ENCODE peak calls at places on chromosomes 2 and 18, in four cellular contexts. J, N, V and I are unnamed samples.

GRCh38 chr2:136281281-136282117 is 163.6 kb upstream of the CXCR4 start:
- DNase-seq in J (no peak), N (no peak), V (peak; percentile 24), I (no peak)

GRCh38 chr2:55992465-55992864 is 68.9 kb upstream of the EFEMP1 start:
- DNase-seq in J (no peak), N (peak; percentile 30), V (no peak), I (no peak)

GRCh38 chr2:28956415-28956826 is 24.7 kb upstream of the TOGARAM2 start:
- DNase-seq in J (no peak), N (no peak), V (peak; percentile 23), I (peak; percentile 57)

GRCh38 chr2:29487967-29488550 is 372.8 kb downstream of the CLIP4 start:
- DNase-seq in J (no peak), N (no peak), V (no peak), I (no peak)

GRCh38 chr2:85868837-85869236 is 20.0 kb downstream of the ST3GAL5 start:
- DNase-seq in J (no peak), N (no peak), V (no peak), I (no peak)

GRCh38 chr2:117762454-117762853 is 52.0 kb upstream of the DDX18 start:
- DNase-seq in J (no peak), N (no peak), V (no peak), I (no peak)

GRCh38 chr2:85394256-85394655 is 15.9 kb downstream of the CAPG start:
- DNase-seq in J (no peak), N (no peak), V (no peak), I (no peak)

GRCh38 chr2:241390301-241391206 is 34.5 kb downstream of the FARP2 start:
- DNase-seq in J (no peak), N (no peak), V (no peak), I (no peak)

GRCh38 chr2:55109219-55109891 is 59.1 kb upstream of the RTN4 start:
- DNase-seq in J (no peak), N (peak; percentile 36), V (no peak), I (no peak)

GRCh38 chr2:172921538-172922236 is 154.0 kb upstream of the MAP3K20 start:
- DNase-seq in J (no peak), N (no peak), V (no peak), I (no peak)

GRCh38 chr2:232434091-232434490 is 21.9 kb upstream of the ALPI start:
- DNase-seq in J (no peak), N (no peak), V (no peak), I (peak; percentile 30)

GRCh38 chr2:109098921-109099273 is 30.1 kb upstream of the SH3RF3 start:
- DNase-seq in J (no peak), N (no peak), V (no peak), I (no peak)

GRCh38 chr2:84939426-84940087 is 31.4 kb upstream of the KCMF1 start:
- DNase-seq in J (no peak), N (no peak), V (peak; percentile 54), I (no peak)

GRCh38 chr18:13217466-13217961 is 1.0 kb upstream of the LDLRAD4 start:
- DNase-seq in J (peak; percentile 57), N (no peak), V (peak; percentile 32), I (peak; percentile 70)

GRCh38 chr18:50853863-50854271 is 25.1 kb upstream of the ME2 start:
- DNase-seq in J (no peak), N (peak; percentile 37), V (no peak), I (peak; percentile 58)

GRCh38 chr18:58213445-58213844 is 169.4 kb downstream of the NEDD4L start:
- DNase-seq in J (no peak), N (no peak), V (no peak), I (no peak)

GRCh38 chr2:240732911-240733622 is 41.4 kb downstream of the AQP12A start:
- DNase-seq in J (no peak), N (no peak), V (no peak), I (no peak)

GRCh38 chr18:63890950-63891304 is 3.4 kb downstream of the SERPINB2 start:
- DNase-seq in J (no peak), N (peak; percentile 6), V (no peak), I (no peak)

GRCh38 chr2:26095758-26096157 is 61.9 kb downstream of the RAB10 start:
- DNase-seq in J (no peak), N (no peak), V (no peak), I (no peak)

GRCh38 chr2:85707304-85707703 is 13.1 kb downstream of the GNLY start:
- DNase-seq in J (peak; percentile 79), N (peak; percentile 92), V (peak; percentile 69), I (no peak)

GRCh38 chr2:134173338-134174016 is 80.4 kb upstream of the MGAT5 start:
- DNase-seq in J (no peak), N (no peak), V (no peak), I (no peak)

GRCh38 chr2:89837962-89838625 is 1146.6 kb downstream of the RPIA start:
- DNase-seq in J (no peak), N (no peak), V (no peak), I (no peak)

GRCh38 chr2:223760838-223761502 is 76.4 kb downstream of the AP1S3 start:
- DNase-seq in J (peak; percentile 4), N (peak; percentile 42), V (peak; percentile 16), I (no peak)

GRCh38 chr2:121173112-121173511 is 111.9 kb downstream of the TFCP2L1 start:
- DNase-seq in J (no peak), N (no peak), V (no peak), I (no peak)

GRCh38 chr2:236131073-236131692 is 37.0 kb downstream of the GBX2 start:
- DNase-seq in J (no peak), N (no peak), V (no peak), I (no peak)